ENCODE peak calls at places on chromosomes 2 and 18, in nine cellular contexts. One of them, this sample, is unnamed.
A peak's percentile ranks its signal among the peaks of the same experiment; 100 is the strongest.

GRCh38 chr18:45626330-45627203 is 11.3 kb downstream of the SLC14A2 start:
- DNase-seq in GM06990: no peak
- DNase-seq in PC-3: peak; percentile 62
- DNase-seq in tibial artery: peak; percentile 74
- DNase-seq in CD8-positive, alpha-beta T cell: no peak
- DNase-seq in pancreas: no peak
- DNase-seq in Calu3: no peak
- DNase-seq in epithelial cell of esophagus: peak; percentile 61
- DNase-seq in ovary: no peak
- DNase-seq in this sample: no peak

GRCh38 chr2:197205590-197206215 is 104.9 kb downstream of the ANKRD44 start:
- DNase-seq in tibial artery: no peak
- DNase-seq in pancreas: no peak
- DNase-seq in PC-3: no peak
- DNase-seq in epithelial cell of esophagus: no peak
- DNase-seq in ovary: no peak
- DNase-seq in GM06990: no peak
- DNase-seq in Calu3: no peak
- DNase-seq in CD8-positive, alpha-beta T cell: peak; percentile 69
- DNase-seq in this sample: no peak

GRCh38 chr2:127651987-127652550 is 6.1 kb downstream of the GPR17 start:
- DNase-seq in epithelial cell of esophagus: no peak
- DNase-seq in GM06990: no peak
- DNase-seq in tibial artery: peak; percentile 94
- DNase-seq in Calu3: no peak
- DNase-seq in ovary: no peak
- DNase-seq in pancreas: peak; percentile 51
- DNase-seq in CD8-positive, alpha-beta T cell: no peak
- DNase-seq in PC-3: no peak
- DNase-seq in this sample: no peak

GRCh38 chr18:25735447-25735846 is 355.0 kb downstream of the SS18 start:
- DNase-seq in PC-3: no peak
- DNase-seq in CD8-positive, alpha-beta T cell: no peak
- DNase-seq in pancreas: peak; percentile 12
- DNase-seq in ovary: no peak
- DNase-seq in epithelial cell of esophagus: no peak
- DNase-seq in tibial artery: no peak
- DNase-seq in Calu3: no peak
- DNase-seq in GM06990: no peak
- DNase-seq in this sample: no peak

GRCh38 chr2:110748489-110748867 is 16.1 kb downstream of the ACOXL start:
- DNase-seq in Calu3: no peak
- DNase-seq in tibial artery: no peak
- DNase-seq in ovary: no peak
- DNase-seq in PC-3: peak; percentile 71
- DNase-seq in GM06990: peak; percentile 83
- DNase-seq in CD8-positive, alpha-beta T cell: peak; percentile 40
- DNase-seq in pancreas: no peak
- DNase-seq in epithelial cell of esophagus: no peak
- DNase-seq in this sample: no peak

GRCh38 chr2:217248312-217248935 is 388.6 kb upstream of the TNP1 start:
- DNase-seq in PC-3: no peak
- DNase-seq in GM06990: no peak
- DNase-seq in Calu3: no peak
- DNase-seq in pancreas: peak; percentile 39
- DNase-seq in CD8-positive, alpha-beta T cell: no peak
- DNase-seq in tibial artery: peak; percentile 92
- DNase-seq in ovary: peak; percentile 83
- DNase-seq in epithelial cell of esophagus: no peak
- DNase-seq in this sample: no peak

GRCh38 chr2:195601361-195601760 is 55.7 kb upstream of the SLC39A10 start:
- DNase-seq in epithelial cell of esophagus: no peak
- DNase-seq in pancreas: no peak
- DNase-seq in Calu3: no peak
- DNase-seq in CD8-positive, alpha-beta T cell: no peak
- DNase-seq in ovary: no peak
- DNase-seq in PC-3: no peak
- DNase-seq in tibial artery: no peak
- DNase-seq in GM06990: no peak
- DNase-seq in this sample: no peak

GRCh38 chr2:20622731-20623130 is 28.2 kb downstream of the HS1BP3 start:
- DNase-seq in tibial artery: peak; percentile 59
- DNase-seq in PC-3: no peak
- DNase-seq in GM06990: no peak
- DNase-seq in CD8-positive, alpha-beta T cell: no peak
- DNase-seq in ovary: no peak
- DNase-seq in epithelial cell of esophagus: no peak
- DNase-seq in pancreas: no peak
- DNase-seq in Calu3: no peak
- DNase-seq in this sample: no peak

GRCh38 chr2:238848941-238849853 is 1.3 kb downstream of the TWIST2 start:
- DNase-seq in Calu3: no peak
- DNase-seq in epithelial cell of esophagus: peak; percentile 36
- DNase-seq in pancreas: no peak
- DNase-seq in PC-3: no peak
- DNase-seq in CD8-positive, alpha-beta T cell: no peak
- DNase-seq in GM06990: no peak
- DNase-seq in ovary: no peak
- DNase-seq in tibial artery: no peak
- DNase-seq in this sample: no peak

GRCh38 chr2:238847432-238847801 is 468 bp upstream of the TWIST2 start:
- DNase-seq in CD8-positive, alpha-beta T cell: no peak
- DNase-seq in tibial artery: no peak
- DNase-seq in ovary: no peak
- DNase-seq in PC-3: no peak
- DNase-seq in epithelial cell of esophagus: no peak
- DNase-seq in pancreas: peak; percentile 67
- DNase-seq in Calu3: no peak
- DNase-seq in GM06990: no peak
- DNase-seq in this sample: no peak

GRCh38 chr2:238846503-238847431 is 1.1 kb upstream of the TWIST2 start:
- DNase-seq in PC-3: no peak
- DNase-seq in tibial artery: no peak
- DNase-seq in epithelial cell of esophagus: peak; percentile 40
- DNase-seq in pancreas: peak; percentile 43
- DNase-seq in ovary: peak; percentile 38
- DNase-seq in CD8-positive, alpha-beta T cell: no peak
- DNase-seq in Calu3: no peak
- DNase-seq in GM06990: no peak
- DNase-seq in this sample: no peak

GRCh38 chr2:238848566-238848940 is 668 bp downstream of the TWIST2 start:
- DNase-seq in ovary: no peak
- DNase-seq in tibial artery: no peak
- DNase-seq in GM06990: no peak
- DNase-seq in pancreas: no peak
- DNase-seq in epithelial cell of esophagus: no peak
- DNase-seq in Calu3: no peak
- DNase-seq in PC-3: no peak
- DNase-seq in CD8-positive, alpha-beta T cell: no peak
- DNase-seq in this sample: no peak

DNA sequence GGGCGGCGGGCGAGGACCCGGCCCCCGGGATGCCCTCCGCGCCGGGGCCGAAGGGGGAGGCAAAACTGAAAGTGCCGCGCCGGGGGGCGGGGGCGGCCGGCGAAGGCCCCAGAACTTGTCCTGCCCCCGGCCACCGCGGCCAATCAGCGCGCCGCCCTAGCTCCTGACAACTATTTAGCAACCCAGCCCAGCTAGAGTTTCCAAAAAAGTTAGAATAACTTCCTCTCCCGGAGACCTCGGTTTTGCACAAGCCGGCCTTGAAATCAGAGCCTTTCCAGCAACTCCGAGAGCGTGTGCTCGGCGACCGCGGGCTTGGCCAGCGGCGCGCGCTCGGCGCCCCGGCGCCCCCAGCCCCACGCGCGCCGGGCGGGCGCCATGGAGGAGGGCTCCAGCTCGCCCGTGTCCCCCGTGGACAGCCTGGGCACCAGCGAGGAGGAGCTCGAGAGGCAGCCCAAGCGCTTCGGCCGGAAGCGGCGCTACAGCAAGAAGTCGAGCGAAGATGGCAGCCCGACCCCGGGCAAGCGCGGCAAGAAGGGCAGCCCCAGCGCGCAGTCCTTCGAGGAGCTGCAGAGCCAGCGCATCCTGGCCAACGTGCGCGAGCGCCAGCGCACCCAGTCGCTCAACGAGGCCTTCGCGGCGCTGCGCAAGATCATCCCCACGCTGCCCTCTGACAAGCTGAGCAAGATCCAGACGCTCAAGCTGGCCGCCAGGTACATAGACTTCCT is at the start of gene TWIST2:
- DNase-seq in ovary: peak; percentile 90
- DNase-seq in tibial artery: peak; percentile 92
- DNase-seq in CD8-positive, alpha-beta T cell: no peak
- DNase-seq in pancreas: peak; percentile 58
- DNase-seq in epithelial cell of esophagus: peak; percentile 81
- DNase-seq in GM06990: no peak
- DNase-seq in PC-3: peak; percentile 28
- DNase-seq in Calu3: no peak
- DNase-seq in this sample: peak; percentile 37
- TF ChIP-seq CTCF in ovary: peak; percentile 42
- TF ChIP-seq CTCF in tibial artery: no peak
- TF ChIP-seq CTCF in CD8-positive, alpha-beta T cell: no peak
- TF ChIP-seq CTCF in pancreas: no peak
- TF ChIP-seq CTCF in epithelial cell of esophagus: no peak
- TF ChIP-seq CTCF in GM06990: no peak
- TF ChIP-seq CTCF in PC-3: no peak
- TF ChIP-seq CTCF in Calu3: no peak
- TF ChIP-seq CTCF in this sample: no peak

DNA sequence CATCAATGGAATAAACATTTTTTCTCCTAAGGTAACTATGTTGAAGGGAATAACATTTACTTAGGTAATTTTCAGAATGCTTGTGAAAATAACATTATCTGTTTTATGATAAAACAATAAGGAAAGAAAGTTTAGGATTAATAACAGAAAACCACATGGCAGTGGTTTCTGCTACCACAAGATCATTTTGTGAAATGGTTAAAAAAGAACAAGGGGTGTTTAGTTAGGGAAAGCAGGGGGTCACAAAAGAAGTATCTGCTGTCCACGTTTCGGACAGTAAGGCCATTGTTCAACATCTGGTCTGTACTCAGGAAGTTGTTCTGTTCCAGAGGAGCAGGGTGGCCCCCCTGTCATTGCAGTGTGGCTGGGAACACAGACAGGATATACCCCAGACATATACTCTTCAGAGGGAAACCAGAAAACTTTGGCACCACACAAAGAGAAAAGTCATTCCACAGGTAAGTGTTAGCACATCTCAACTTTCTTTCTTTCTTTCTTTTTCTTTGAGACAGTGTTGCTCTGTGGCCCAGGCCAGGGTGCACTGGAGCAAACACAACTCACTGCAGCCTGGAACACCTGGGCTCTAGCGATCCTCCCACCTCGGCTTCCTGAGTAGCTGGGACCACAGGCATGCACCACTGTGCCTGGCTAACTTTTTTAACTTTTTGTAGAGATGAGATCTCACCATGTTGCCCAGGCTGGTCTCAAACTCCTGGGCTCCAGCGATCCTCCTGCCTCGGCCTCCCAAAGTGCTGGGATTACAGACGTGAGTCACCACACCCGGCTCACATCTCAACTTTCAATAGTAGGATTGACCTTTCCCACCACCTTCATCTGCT is 14.8 kb upstream of the ARL5A start:
- DNase-seq in epithelial cell of esophagus: no peak
- DNase-seq in pancreas: no peak
- DNase-seq in tibial artery: no peak
- DNase-seq in CD8-positive, alpha-beta T cell: no peak
- DNase-seq in GM06990: no peak
- DNase-seq in PC-3: no peak
- DNase-seq in ovary: no peak
- DNase-seq in Calu3: no peak
- DNase-seq in this sample: no peak
- TF ChIP-seq CTCF in epithelial cell of esophagus: no peak
- TF ChIP-seq CTCF in pancreas: no peak
- TF ChIP-seq CTCF in tibial artery: no peak
- TF ChIP-seq CTCF in CD8-positive, alpha-beta T cell: no peak
- TF ChIP-seq CTCF in GM06990: no peak
- TF ChIP-seq CTCF in PC-3: no peak
- TF ChIP-seq CTCF in ovary: no peak
- TF ChIP-seq CTCF in Calu3: no peak
- TF ChIP-seq CTCF in this sample: no peak

GRCh38 chr2:240604939-240605716 is 18.6 kb downstream of the CAPN10 start:
- DNase-seq in ovary: peak; percentile 14
- DNase-seq in Calu3: peak; percentile 73
- DNase-seq in epithelial cell of esophagus: no peak
- DNase-seq in tibial artery: peak; percentile 52
- DNase-seq in pancreas: peak; percentile 62
- DNase-seq in CD8-positive, alpha-beta T cell: no peak
- DNase-seq in PC-3: no peak
- DNase-seq in GM06990: no peak
- DNase-seq in this sample: no peak

GRCh38 chr2:240603846-240604245 is 17.3 kb downstream of the CAPN10 start:
- DNase-seq in GM06990: no peak
- DNase-seq in PC-3: no peak
- DNase-seq in epithelial cell of esophagus: no peak
- DNase-seq in Calu3: no peak
- DNase-seq in pancreas: no peak
- DNase-seq in CD8-positive, alpha-beta T cell: no peak
- DNase-seq in ovary: peak; percentile 12
- DNase-seq in tibial artery: peak; percentile 53
- DNase-seq in this sample: no peak

GRCh38 chr2:240603081-240603835 is 16.7 kb downstream of the CAPN10 start:
- DNase-seq in PC-3: no peak
- DNase-seq in tibial artery: peak; percentile 40
- DNase-seq in ovary: peak; percentile 12
- DNase-seq in CD8-positive, alpha-beta T cell: no peak
- DNase-seq in pancreas: peak; percentile 50
- DNase-seq in GM06990: no peak
- DNase-seq in Calu3: no peak
- DNase-seq in epithelial cell of esophagus: no peak
- DNase-seq in this sample: no peak

GRCh38 chr2:240605867-240606743 is 19.2 kb upstream of the GPR35 start:
- DNase-seq in CD8-positive, alpha-beta T cell: no peak
- DNase-seq in PC-3: no peak
- DNase-seq in ovary: peak; percentile 1
- DNase-seq in GM06990: no peak
- DNase-seq in epithelial cell of esophagus: no peak
- DNase-seq in pancreas: peak; percentile 44
- DNase-seq in tibial artery: peak; percentile 55
- DNase-seq in Calu3: no peak
- DNase-seq in this sample: no peak

GRCh38 chr2:240604291-240604938 is 17.9 kb downstream of the CAPN10 start:
- DNase-seq in Calu3: peak; percentile 94
- DNase-seq in CD8-positive, alpha-beta T cell: no peak
- DNase-seq in PC-3: peak; percentile 16
- DNase-seq in epithelial cell of esophagus: no peak
- DNase-seq in ovary: peak; percentile 77
- DNase-seq in GM06990: no peak
- DNase-seq in pancreas: peak; percentile 92
- DNase-seq in tibial artery: peak; percentile 83
- DNase-seq in this sample: peak; percentile 78
- TF ChIP-seq CTCF in Calu3: peak; percentile 80
- TF ChIP-seq CTCF in CD8-positive, alpha-beta T cell: no peak
- TF ChIP-seq CTCF in PC-3: peak; percentile 47
- TF ChIP-seq CTCF in epithelial cell of esophagus: peak; percentile 32
- TF ChIP-seq CTCF in ovary: no peak
- TF ChIP-seq CTCF in GM06990: peak; percentile 67
- TF ChIP-seq CTCF in pancreas: peak; percentile 60
- TF ChIP-seq CTCF in tibial artery: peak; percentile 56
- TF ChIP-seq CTCF in this sample: no peak

DNA sequence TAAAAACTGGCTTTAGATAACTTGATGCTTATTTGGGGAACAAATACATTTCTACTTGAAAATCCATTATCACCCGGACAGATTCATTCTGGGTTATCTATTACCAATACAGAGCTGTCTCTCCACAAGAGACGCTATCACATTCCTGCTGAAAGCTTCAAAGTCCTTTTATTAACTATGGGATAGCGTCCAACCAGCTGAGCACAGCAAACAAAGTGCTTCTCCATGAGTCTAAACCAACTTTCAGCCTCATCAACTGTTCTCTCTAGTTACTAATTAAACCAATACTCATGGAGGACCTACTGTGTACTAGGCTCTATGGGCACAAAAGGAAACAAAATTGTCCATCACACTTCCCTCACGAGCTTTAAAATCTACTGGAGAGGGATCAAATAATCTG is 132.8 kb downstream of the L3MBTL4 start:
- DNase-seq in PC-3: no peak
- DNase-seq in epithelial cell of esophagus: no peak
- DNase-seq in pancreas: no peak
- DNase-seq in Calu3: no peak
- DNase-seq in ovary: no peak
- DNase-seq in CD8-positive, alpha-beta T cell: no peak
- DNase-seq in GM06990: no peak
- DNase-seq in tibial artery: no peak
- DNase-seq in this sample: no peak
- TF ChIP-seq CTCF in PC-3: no peak
- TF ChIP-seq CTCF in epithelial cell of esophagus: no peak
- TF ChIP-seq CTCF in pancreas: no peak
- TF ChIP-seq CTCF in Calu3: no peak
- TF ChIP-seq CTCF in ovary: no peak
- TF ChIP-seq CTCF in CD8-positive, alpha-beta T cell: no peak
- TF ChIP-seq CTCF in GM06990: no peak
- TF ChIP-seq CTCF in tibial artery: no peak
- TF ChIP-seq CTCF in this sample: no peak